ENCODE peak calls at places on chromosomes 4 and X, in ten cellular contexts. U, N, E, J, Y, P, C, I, F and S are unnamed samples.
A peak's percentile ranks its signal among the peaks of the same experiment; 100 is the strongest.

GRCh38 chr4:58749206-58749605 is 1639.0 kb upstream of the IGFBP7 start:
- DNase-seq in Y (no peak), N (no peak), U (no peak), C (no peak), P (no peak), E (peak; percentile 52), F (no peak), J (no peak), I (no peak), S (no peak)

GRCh38 chr4:76665139-76665538 is 230.1 kb downstream of the SHROOM3 start:
- DNase-seq in J (no peak), C (no peak), I (peak; percentile 23), E (no peak), F (no peak), Y (no peak), P (peak; percentile 69), U (no peak), N (no peak), S (peak; percentile 27)

GRCh38 chr4:173415885-173416658 is 17.2 kb upstream of the SCRG1 start:
- DNase-seq in E (no peak), N (no peak), F (peak; percentile 95), I (no peak), C (no peak), J (no peak), P (no peak), Y (peak; percentile 45), U (no peak), S (no peak)

GRCh38 chr4:55159851-55160250 is 34.5 kb upstream of the KDR start:
- DNase-seq in I (no peak), F (no peak), N (no peak), P (peak; percentile 62), E (no peak), U (no peak), C (no peak), Y (no peak), J (no peak), S (no peak)

GRCh38 chr4:187618701-187619278 is 376.8 kb upstream of the ZFP42 start:
- DNase-seq in J (no peak), Y (no peak), E (no peak), C (no peak), F (no peak), P (no peak), N (no peak), U (no peak), I (no peak), S (peak; percentile 48)

GRCh38 chrX:43349363-43349762 is 306.7 kb upstream of the MAOA start:
- DNase-seq in N (peak; percentile 3), U (no peak), P (peak; percentile 30), C (peak; percentile 64), E (peak; percentile 40), J (no peak), I (peak; percentile 37), F (peak; percentile 14), Y (no peak), S (peak; percentile 5)

GRCh38 chr4:81565137-81565870 is 93.6 kb upstream of the RASGEF1B start:
- DNase-seq in Y (peak; percentile 72), I (peak; percentile 29), P (peak; percentile 19), U (no peak), J (peak; percentile 70), N (no peak), F (no peak), C (no peak), E (no peak), S (peak; percentile 8)

GRCh38 chr4:81031389-81032173 is 1.1 kb downstream of the BMP3 start:
- DNase-seq in I (peak; percentile 32), P (no peak), C (no peak), F (no peak), Y (no peak), J (no peak), E (peak; percentile 4), U (no peak), N (no peak), S (no peak)

GRCh38 chr4:28776004-28776403 is 1915.4 kb downstream of the STIM2 start:
- DNase-seq in C (no peak), E (no peak), U (no peak), P (no peak), J (no peak), Y (no peak), F (no peak), I (no peak), N (no peak), S (no peak)

GRCh38 chrX:141989802-141990201 is 86.1 kb downstream of the MAGEC1 start:
- DNase-seq in P (peak; percentile 31), F (no peak), I (no peak), U (no peak), C (no peak), Y (no peak), J (no peak), N (no peak), E (no peak), S (peak; percentile 18)

GRCh38 chrX:20547649-20548051 is 280.9 kb upstream of the RPS6KA3 start:
- DNase-seq in I (peak; percentile 5), C (no peak), P (peak; percentile 77), N (no peak), Y (no peak), J (no peak), E (no peak), F (no peak), U (no peak), S (peak; percentile 66)